ENCODE peak calls at places on chromosomes 7 and 10, in four cellular contexts. V is neural crest cell, W is H7, O is hippocampal formation. S is an unnamed sample.

GRCh38 chr10:133012573-133013359 is 70.4 kb upstream of the CFAP46 start:
- DNase-seq in O (no peak), W (no peak), V (no peak), S (no peak)

GRCh38 chr7:131527462-131527861 is 29.0 kb downstream of the PODXL start:
- DNase-seq in V (no peak), W (no peak), O (no peak), S (no peak)

GRCh38 chr10:124566222-124566888 is 104.7 kb downstream of the LHPP start:
- DNase-seq in O (no peak), W (no peak), V (no peak), S (no peak)

GRCh38 chr7:46109447-46109846 is 188.4 kb upstream of the IGFBP3 start:
- DNase-seq in O (no peak), V (no peak), W (no peak), S (no peak)

GRCh38 chr10:114526497-114527238 is 122.4 kb upstream of the AFAP1L2 start:
- DNase-seq in V (peak), W (peak), O (peak), S (no peak)

GRCh38 chr7:35695628-35695888 is 623 bp upstream of the HERPUD2 start:
- DNase-seq in O (no peak), V (no peak), W (no peak), S (no peak)

GRCh38 chr7:28239823-28240204 is 59.2 kb upstream of the JAZF1 start:
- DNase-seq in W (no peak), O (no peak), V (no peak), S (no peak)

GRCh38 chr7:29278362-29279070 is 83.9 kb downstream of the CHN2 start:
- DNase-seq in V (no peak), W (no peak), O (no peak), S (no peak)

GRCh38 chr7:2443491-2443890 is 32.7 kb downstream of the GRIFIN start:
- DNase-seq in O (no peak), V (no peak), W (no peak), S (no peak)

GRCh38 chr7:36129048-36129534 is 24.0 kb upstream of the EEPD1 start:
- DNase-seq in W (no peak), O (no peak), V (no peak), S (no peak)

GRCh38 chr10:85548038-85548437 is 818.6 kb downstream of the GRID1 start:
- DNase-seq in V (no peak), O (peak), W (peak), S (peak)

GRCh38 chr10:1195828-1196227 is 139.6 kb downstream of the WDR37 start:
- DNase-seq in W (peak), V (no peak), O (no peak), S (no peak)

GRCh38 chr7:114086906-114087651 is 168.3 kb upstream of the PPP1R3A start:
- DNase-seq in W (peak), O (no peak), V (peak), S (peak)

GRCh38 chr7:28318126-28318762 is 94.1 kb upstream of the CREB5 start:
- DNase-seq in V (no peak), W (no peak), O (no peak), S (no peak)

GRCh38 chr10:111774486-111774885 is 409.1 kb downstream of the GPAM start:
- DNase-seq in V (no peak), W (no peak), O (no peak), S (no peak)

GRCh38 chr7:88377421-88377820 is 70.7 kb upstream of the STEAP4 start:
- DNase-seq in W (peak), O (no peak), V (no peak), S (no peak)

GRCh38 chr10:93115661-93116383 is 42.1 kb downstream of the CYP26A1 start:
- DNase-seq in V (peak), W (peak), O (peak), S (no peak)

GRCh38 chr7:69147631-69148030 is 450.6 kb upstream of the AUTS2 start:
- DNase-seq in V (no peak), W (no peak), O (no peak), S (no peak)

GRCh38 chr10:74223755-74224530 is 72.9 kb downstream of the ADK start:
- DNase-seq in W (no peak), V (no peak), O (no peak), S (no peak)

GRCh38 chr7:27397503-27397902 is 154.9 kb downstream of the EVX1 start:
- DNase-seq in V (no peak), O (no peak), W (no peak), S (no peak)

S was measured in frontal cortex.